ENCODE peak calls at places on chromosomes 2 and 18, in seven cellular contexts. L is heart right ventricle; B is HTR-8/SVneo; I is IMR-90; Q is epithelial cell of esophagus; D is stimulated activated CD4-positive, alpha-beta T cell treated with anti-CD3 and anti-CD28 coated beads, Interleukin-4, amount 100 ng/mL, for 1 hour; A is effector CD4-positive, alpha-beta T cell. N is an unnamed sample.

GRCh38 chr2:40358783-40359182 is 93.1 kb downstream of the SLC8A1 start:
- DNase-seq in L (no peak), B (no peak), I (no peak), Q (peak), D (no peak), A (no peak), N (no peak)

GRCh38 chr2:75570948-75571729 is 10.4 kb upstream of the EVA1A start:
- DNase-seq in L (no peak), B (no peak), I (peak), Q (peak), D (no peak), A (no peak), N (no peak)

GRCh38 chr2:8544786-8545631 is 136.8 kb upstream of the ID2 start:
- DNase-seq in L (peak), B (peak), I (peak), Q (no peak), D (peak), A (peak), N (peak)

GRCh38 chr2:228938629-228939028 is 332.5 kb downstream of the PID1 start:
- DNase-seq in L (no peak), B (no peak), I (no peak), Q (no peak), D (no peak), A (no peak), N (peak)

GRCh38 chr2:222295368-222296041 is 3.3 kb downstream of the PAX3 start:
- DNase-seq in L (no peak), B (no peak), I (peak), Q (no peak), D (no peak), A (no peak), N (no peak)

GRCh38 chr2:88016086-88016947 is at the start of gene RNU2-63P:
- DNase-seq in L (peak), B (peak), I (peak), Q (peak), D (peak), A (peak), N (peak)

GRCh38 chr18:67665266-67665665 is 148.7 kb upstream of the DSEL start:
- DNase-seq in L (no peak), B (peak), I (peak), Q (peak), D (no peak), A (no peak), N (peak)

GRCh38 chr2:187549951-187550555 is 4.2 kb downstream of the TFPI start:
- DNase-seq in L (no peak), B (no peak), I (no peak), Q (no peak), D (no peak), A (no peak), N (no peak)

GRCh38 chr18:58045265-58046086 is 1.4 kb downstream of the NEDD4L start:
- DNase-seq in L (peak), B (peak), I (peak), Q (peak), D (peak), A (peak), N (peak)

GRCh38 chr2:120959426-120959825 is 223.8 kb downstream of the GLI2 start:
- DNase-seq in L (peak), B (no peak), I (no peak), Q (peak), D (no peak), A (no peak), N (no peak)

GRCh38 chr18:22152093-22152492 is 17.3 kb upstream of the GATA6 start:
- DNase-seq in L (no peak), B (no peak), I (no peak), Q (no peak), D (no peak), A (no peak), N (no peak)

GRCh38 chr18:79393181-79393598 is 2.5 kb upstream of the NFATC1 start:
- DNase-seq in L (peak), B (no peak), I (no peak), Q (peak), D (no peak), A (no peak), N (no peak)

N was measured in MCF 10A.